ENCODE peak calls at places on chromosome 5, in eight cellular contexts. Z, W, M, J, F, L, H and O are unnamed samples.
A peak's percentile ranks its signal among the peaks of the same experiment; 100 is the strongest.

GRCh38 chr5:97998946-97999345 is 774.5 kb upstream of the RGMB start:
- DNase-seq in Z (no peak), W (no peak), M (no peak), J (no peak), F (no peak), L (no peak), H (no peak), O (no peak)

GRCh38 chr5:36740259-36740898 is 134.0 kb downstream of the SLC1A3 start:
- DNase-seq in Z (no peak), W (no peak), M (no peak), J (no peak), F (peak; percentile 53), L (no peak), H (no peak), O (no peak)

GRCh38 chr5:17146280-17146841 is 71.1 kb upstream of the BASP1 start:
- DNase-seq in Z (no peak), W (no peak), M (no peak), J (no peak), F (no peak), L (no peak), H (no peak), O (no peak)

GRCh38 chr5:132354828-132355765 is 14.4 kb upstream of the SLC22A5 start:
- DNase-seq in Z (no peak), W (no peak), M (peak; percentile 28), J (no peak), F (no peak), L (no peak), H (no peak), O (no peak)

GRCh38 chr5:18970000-18970399 is 1018.0 kb downstream of the CDH18 start:
- DNase-seq in Z (no peak), W (no peak), M (no peak), J (no peak), F (no peak), L (no peak), H (no peak), O (no peak)

GRCh38 chr5:67306997-67307580 is 110.5 kb upstream of the CD180 start:
- DNase-seq in Z (no peak), W (no peak), M (no peak), J (no peak), F (peak; percentile 45), L (no peak), H (no peak), O (no peak)

GRCh38 chr5:35938518-35939227 is at the start of gene CAPSL:
- DNase-seq in Z (peak; percentile 13), W (no peak), M (no peak), J (no peak), F (peak; percentile 68), L (peak; percentile 19), H (peak; percentile 41), O (peak; percentile 26)

GRCh38 chr5:168020522-168021294 is 270.7 kb upstream of the WWC1 start:
- DNase-seq in Z (no peak), W (no peak), M (no peak), J (no peak), F (peak; percentile 25), L (no peak), H (no peak), O (no peak)

GRCh38 chr5:129609710-129610109 is 138.2 kb upstream of the MINAR2 start:
- DNase-seq in Z (no peak), W (no peak), M (no peak), J (no peak), F (no peak), L (no peak), H (no peak), O (no peak)

GRCh38 chr5:32814620-32815019 is 103.5 kb downstream of the NPR3 start:
- DNase-seq in Z (no peak), W (no peak), M (no peak), J (no peak), F (peak; percentile 84), L (no peak), H (no peak), O (no peak)

GRCh38 chr5:133996683-133997252 is 8.0 kb downstream of the VDAC1 start:
- DNase-seq in Z (no peak), W (no peak), M (no peak), J (no peak), F (no peak), L (peak; percentile 26), H (no peak), O (peak; percentile 31)

GRCh38 chr5:37619353-37619752 is 220.5 kb downstream of the GDNF start:
- DNase-seq in Z (no peak), W (no peak), M (no peak), J (no peak), F (peak; percentile 60), L (no peak), H (no peak), O (no peak)

GRCh38 chr5:137393196-137393993 is 105.7 kb downstream of the SPOCK1 start:
- DNase-seq in Z (no peak), W (no peak), M (no peak), J (no peak), F (peak; percentile 39), L (no peak), H (no peak), O (no peak)

GRCh38 chr5:72723584-72723983 is 92.9 kb upstream of the TNPO1 start:
- DNase-seq in Z (no peak), W (no peak), M (no peak), J (no peak), F (no peak), L (no peak), H (no peak), O (no peak)

GRCh38 chr5:11047625-11048024 is 286.6 kb upstream of the DAP start:
- DNase-seq in Z (no peak), W (no peak), M (no peak), J (no peak), F (no peak), L (no peak), H (no peak), O (no peak)

GRCh38 chr5:73419414-73420390 is 28.9 kb downstream of the FOXD1 start:
- DNase-seq in Z (no peak), W (no peak), M (no peak), J (no peak), F (peak; percentile 89), L (no peak), H (no peak), O (no peak)

GRCh38 chr5:62168882-62169281 is 137.1 kb upstream of the KIF2A start:
- DNase-seq in Z (no peak), W (no peak), M (no peak), J (no peak), F (no peak), L (no peak), H (no peak), O (no peak)

GRCh38 chr5:62167651-62168050 is 138.4 kb upstream of the KIF2A start:
- DNase-seq in Z (no peak), W (no peak), M (no peak), J (no peak), F (no peak), L (no peak), H (no peak), O (no peak)
- H3K27me3 ChIP-seq in Z (no peaks in the 10 kb centered on the region), W (peaks cover 5% of the 10 kb centered on the region), M (no peaks in the 10 kb centered on the region), J (no peaks in the 10 kb centered on the region), F (peaks cover 4% of the 10 kb centered on the region), L (peaks cover 3% of the 10 kb centered on the region), H (no peaks in the 10 kb centered on the region), O (peaks cover 4% of the 10 kb centered on the region)

DNA sequence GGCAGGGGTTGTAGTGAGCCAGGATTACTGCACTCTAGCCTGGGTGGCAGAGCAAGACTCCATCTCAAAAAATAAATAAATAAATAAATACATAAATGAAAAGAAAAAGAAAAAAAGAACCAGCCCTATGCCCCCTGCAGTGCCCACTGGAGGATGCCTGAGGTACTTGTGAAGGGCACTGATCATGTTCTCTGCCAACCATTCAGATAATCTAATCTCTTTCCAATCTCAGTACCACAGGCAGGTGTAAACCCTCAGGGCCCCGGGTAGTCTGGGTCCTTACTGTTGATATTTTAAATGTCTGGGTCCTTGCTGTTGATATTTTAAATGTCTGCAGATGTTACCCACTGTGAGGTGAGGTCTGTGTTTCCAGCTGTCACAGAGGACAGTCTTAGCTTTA is 321.8 kb upstream of the ADCY2 start:
- DNase-seq in Z (no peak), W (no peak), M (no peak), J (no peak), F (no peak), L (no peak), H (no peak), O (no peak)
- H3K27me3 ChIP-seq in Z (no peaks in the 10 kb centered on the region), W (no peaks in the 10 kb centered on the region), M (no peaks in the 10 kb centered on the region), J (no peaks in the 10 kb centered on the region), F (no peaks in the 10 kb centered on the region), L (no peaks in the 10 kb centered on the region), H (no peaks in the 10 kb centered on the region), O (peaks cover 3% of the 10 kb centered on the region)

GRCh38 chr5:178122346-178122745 is 8.5 kb upstream of the RMND5B start:
- DNase-seq in Z (no peak), W (no peak), M (no peak), J (no peak), F (no peak), L (no peak), H (no peak), O (no peak)

GRCh38 chr5:178126556-178126955 is 4.3 kb upstream of the RMND5B start:
- DNase-seq in Z (no peak), W (no peak), M (no peak), J (no peak), F (no peak), L (no peak), H (no peak), O (no peak)

GRCh38 chr5:178125253-178125916 is 5.4 kb upstream of the RMND5B start:
- DNase-seq in Z (no peak), W (no peak), M (no peak), J (no peak), F (no peak), L (no peak), H (no peak), O (no peak)

GRCh38 chr5:178123094-178123986 is 7.5 kb upstream of the RMND5B start:
- DNase-seq in Z (no peak), W (no peak), M (no peak), J (no peak), F (no peak), L (no peak), H (no peak), O (no peak)

DNA sequence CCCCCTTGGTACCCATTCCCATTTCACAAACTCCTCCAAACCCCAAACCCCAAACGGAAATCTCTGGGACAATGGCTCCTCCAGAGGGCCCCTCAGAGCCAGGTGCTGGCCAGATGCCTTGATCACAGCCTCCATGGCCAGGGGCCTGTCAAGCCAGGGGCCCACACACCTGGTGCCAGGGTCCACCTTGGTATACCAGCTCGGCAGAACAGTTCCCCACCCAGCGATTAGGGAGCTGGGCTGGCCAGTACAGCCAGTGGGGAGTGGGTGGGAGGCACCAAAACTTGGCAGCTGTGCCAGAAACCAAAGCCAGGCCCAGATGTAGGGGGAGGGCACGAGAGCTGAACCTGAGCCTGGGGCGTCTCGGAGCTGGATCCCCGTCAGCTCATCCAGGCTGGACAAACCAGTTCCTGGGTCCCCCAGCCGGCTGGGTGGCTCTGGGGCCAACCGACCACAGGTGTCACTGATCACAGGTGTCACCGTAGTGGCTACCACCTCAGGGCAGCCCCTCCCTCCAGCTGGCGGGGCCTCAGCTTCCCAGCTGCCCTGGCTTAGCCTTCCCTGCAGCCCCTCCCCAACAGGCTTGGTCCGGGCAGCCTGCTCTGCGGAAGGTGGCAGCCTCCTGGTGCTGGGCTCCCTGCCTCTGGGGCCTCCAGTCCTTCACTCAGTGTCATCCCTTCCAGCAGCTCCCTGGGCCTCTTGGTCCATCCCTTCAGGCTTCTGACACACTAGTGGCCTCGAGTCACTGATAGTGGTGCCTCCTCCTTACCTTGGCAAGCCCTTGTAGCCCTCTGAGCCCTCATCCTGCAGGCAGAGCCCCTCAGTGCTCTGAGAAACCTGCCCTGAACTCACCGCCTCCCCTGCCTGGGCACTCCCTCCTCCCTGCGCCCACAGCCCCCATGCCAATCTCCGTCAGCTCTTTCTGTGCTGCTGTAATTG is 6.6 kb upstream of the RMND5B start:
- DNase-seq in Z (peak; percentile 27), W (no peak), M (no peak), J (no peak), F (no peak), L (no peak), H (no peak), O (no peak)
- H3K27me3 ChIP-seq in Z (no peaks in the 10 kb centered on the region), W (no peaks in the 10 kb centered on the region), M (peaks cover 4% of the 10 kb centered on the region), J (no peaks in the 10 kb centered on the region), F (no peaks in the 10 kb centered on the region), L (no peaks in the 10 kb centered on the region), H (no peaks in the 10 kb centered on the region), O (no peaks in the 10 kb centered on the region)

GRCh38 chr5:142810081-142810480 is 39.9 kb downstream of the ARHGAP26 start:
- DNase-seq in Z (no peak), W (no peak), M (no peak), J (no peak), F (peak; percentile 22), L (no peak), H (no peak), O (no peak)
- H3K27me3 ChIP-seq in Z (no peaks in the 10 kb centered on the region), W (no peaks in the 10 kb centered on the region), M (no peaks in the 10 kb centered on the region), J (no peaks in the 10 kb centered on the region), F (no peaks in the 10 kb centered on the region), L (no peaks in the 10 kb centered on the region), H (no peaks in the 10 kb centered on the region), O (no peaks in the 10 kb centered on the region)